ENCODE peak calls at places on chromosomes 16 and 17, in eight cellular contexts. A is suprapubic skin, Z is tibial nerve, Y is heart left ventricle, X is A549, R is prostate gland, V is HCT116, L is H54. N is an unnamed sample.

GRCh38 chr17:68352041-68352440 is 60.7 kb downstream of the ARSG start:
- DNase-seq in A (no peak), Z (no peak), Y (no peak), X (no peak), R (no peak), V (no peak), L (no peak), N (no peak)

GRCh38 chr17:32483451-32484019 is 3.3 kb upstream of the CDK5R1 start:
- DNase-seq in A (peak; percentile 79), Z (peak; percentile 56), Y (peak; percentile 86), X (peak; percentile 69), R (peak; percentile 36), V (no peak), L (peak; percentile 73), N (peak; percentile 59)

GRCh38 chr16:70685938-70686375 is at the start of gene MTSS2:
- DNase-seq in A (peak; percentile 93), Z (peak; percentile 74), Y (peak; percentile 90), X (peak; percentile 72), R (peak; percentile 92), V (peak; percentile 35), L (peak; percentile 92), N (peak; percentile 91)

GRCh38 chr17:79570653-79571052 is 40.2 kb downstream of the RBFOX3 start:
- DNase-seq in A (no peak), Z (no peak), Y (no peak), X (no peak), R (no peak), V (no peak), L (no peak), N (no peak)

GRCh38 chr16:19252904-19253303 is 32.6 kb upstream of the CLEC19A start:
- DNase-seq in A (no peak), Z (no peak), Y (no peak), X (no peak), R (no peak), V (no peak), L (no peak), N (no peak)

GRCh38 chr17:41486809-41487530 is 2.7 kb downstream of the KRT36 start:
- DNase-seq in A (no peak), Z (no peak), Y (no peak), X (no peak), R (no peak), V (no peak), L (no peak), N (no peak)

GRCh38 chr16:53945996-53946395 is 242.0 kb downstream of the FTO start:
- DNase-seq in A (no peak), Z (no peak), Y (no peak), X (peak; percentile 6), R (peak; percentile 16), V (peak; percentile 8), L (peak; percentile 4), N (no peak)

GRCh38 chr17:16952401-16952800 is 19.5 kb downstream of the TNFRSF13B start:
- DNase-seq in A (peak; percentile 45), Z (no peak), Y (no peak), X (no peak), R (no peak), V (no peak), L (no peak), N (no peak)

GRCh38 chr17:65137076-65137935 is at the start of gene RGS9:
- DNase-seq in A (peak; percentile 87), Z (peak; percentile 69), Y (peak; percentile 82), X (peak; percentile 87), R (peak; percentile 80), V (peak; percentile 84), L (peak; percentile 70), N (peak; percentile 92)

GRCh38 chr16:54930034-54930938 is at the start of gene IRX5:
- DNase-seq in A (peak; percentile 97), Z (peak; percentile 40), Y (peak; percentile 94), X (peak; percentile 81), R (peak; percentile 96), V (peak; percentile 63), L (peak; percentile 96), N (peak; percentile 76)

GRCh38 chr17:3531266-3532101 is 26.1 kb downstream of the TRPV3 start:
- DNase-seq in A (no peak), Z (no peak), Y (no peak), X (no peak), R (no peak), V (no peak), L (no peak), N (no peak)

GRCh38 chr17:7835818-7836595 is 2.0 kb downstream of the KDM6B start:
- DNase-seq in A (no peak), Z (peak; percentile 76), Y (peak; percentile 87), X (peak; percentile 48), R (peak; percentile 68), V (no peak), L (no peak), N (peak; percentile 84)
- TF ChIP-seq POLR2A in A (no peak), Z (peak; percentile 58), Y (peak; percentile 33), X (peak; percentile 26), R (peak; percentile 61), V (peak; percentile 35), L (no peak), N (no peak)

GRCh38 chr16:30786115-30786935 is 680 bp downstream of the ZNF629 start:
- DNase-seq in A (no peak), Z (no peak), Y (no peak), X (peak; percentile 68), R (no peak), V (no peak), L (peak; percentile 91), N (peak; percentile 35)
- TF ChIP-seq POLR2A in A (no peak), Z (no peak), Y (no peak), X (no peak), R (no peak), V (no peak), L (no peak), N (no peak)

GRCh38 chr16:50311891-50312501 is 45.6 kb downstream of the ADCY7 start:
- DNase-seq in A (no peak), Z (no peak), Y (no peak), X (no peak), R (peak; percentile 3), V (no peak), L (no peak), N (no peak)
- TF ChIP-seq POLR2A in A (no peak), Z (no peak), Y (no peak), X (no peak), R (no peak), V (no peak), L (no peak), N (no peak)

GRCh38 chr16:28879261-28879840 is 1.1 kb downstream of the ATP2A1 start:
- DNase-seq in A (no peak), Z (no peak), Y (no peak), X (no peak), R (no peak), V (no peak), L (no peak), N (no peak)

GRCh38 chr16:28880589-28880915 is 2.3 kb downstream of the ATP2A1 start:
- DNase-seq in A (no peak), Z (no peak), Y (no peak), X (no peak), R (no peak), V (no peak), L (no peak), N (no peak)

GRCh38 chr16:28878083-28878926 is at the start of gene ATP2A1:
- DNase-seq in A (no peak), Z (no peak), Y (no peak), X (no peak), R (no peak), V (no peak), L (no peak), N (no peak)

GRCh38 chr16:28880955-28881354 is 2.7 kb downstream of the ATP2A1 start:
- DNase-seq in A (no peak), Z (no peak), Y (no peak), X (no peak), R (no peak), V (no peak), L (no peak), N (no peak)

GRCh38 chr16:28879841-28880588 is 1.7 kb downstream of the ATP2A1 start:
- DNase-seq in A (peak; percentile 95), Z (peak; percentile 76), Y (peak; percentile 89), X (peak; percentile 97), R (peak; percentile 79), V (peak; percentile 61), L (peak; percentile 96), N (peak; percentile 76)
- TF ChIP-seq POLR2A in A (no peak), Z (no peak), Y (peak; percentile 43), X (peak; percentile 74), R (no peak), V (no peak), L (peak; percentile 47), N (no peak)

GRCh38 chr16:11632455-11632921 is 35.8 kb upstream of the SNN start:
- DNase-seq in A (no peak), Z (peak; percentile 59), Y (peak; percentile 62), X (no peak), R (no peak), V (no peak), L (no peak), N (no peak)

GRCh38 chr16:11635679-11636171 is 32.5 kb upstream of the SNN start:
- DNase-seq in A (no peak), Z (no peak), Y (no peak), X (no peak), R (no peak), V (no peak), L (no peak), N (no peak)

GRCh38 chr16:11633113-11633512 is 35.1 kb upstream of the SNN start:
- DNase-seq in A (no peak), Z (no peak), Y (no peak), X (no peak), R (no peak), V (no peak), L (no peak), N (no peak)

GRCh38 chr16:11635127-11635652 is 33.1 kb upstream of the SNN start:
- DNase-seq in A (no peak), Z (no peak), Y (no peak), X (no peak), R (no peak), V (no peak), L (no peak), N (no peak)

GRCh38 chr16:11634307-11634706 is 33.9 kb upstream of the SNN start:
- DNase-seq in A (no peak), Z (no peak), Y (no peak), X (no peak), R (no peak), V (no peak), L (no peak), N (no peak)
- TF ChIP-seq POLR2A in A (no peak), Z (no peak), Y (no peak), X (no peak), R (no peak), V (no peak), L (no peak), N (no peak)

DNA sequence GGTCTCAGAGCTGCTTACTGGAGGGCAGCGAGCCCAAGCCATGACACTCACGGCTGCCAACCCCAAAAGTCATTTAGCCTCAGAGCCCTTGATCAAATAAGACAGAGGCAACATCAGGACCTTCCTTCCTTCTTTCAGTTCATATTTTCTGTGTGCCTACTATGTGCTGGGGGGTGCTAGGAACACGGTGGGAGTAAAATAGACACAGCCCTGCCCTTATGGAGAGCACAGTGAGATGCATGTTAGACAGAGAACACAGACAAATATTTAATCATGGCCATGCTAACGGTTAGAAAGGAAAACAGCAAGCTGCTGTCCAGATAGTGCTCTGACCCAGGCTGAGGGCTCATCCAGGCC is 4.5 kb upstream of the BRD7 start:
- DNase-seq in A (no peak), Z (no peak), Y (no peak), X (no peak), R (no peak), V (no peak), L (no peak), N (no peak)
- TF ChIP-seq POLR2A in A (no peak), Z (no peak), Y (no peak), X (no peak), R (no peak), V (no peak), L (no peak), N (no peak)

N was measured in thyroid gland.